ENCODE peak calls at places on chromosomes 11 and 22, in four cellular contexts. One of them, this sample, is unnamed. For H3K9me2, the result is how much of the 10 kb centered on the place peaks cover.

GRCh38 chr22:33584152-33584551 is 336.1 kb downstream of the LARGE1 start:
- DNase-seq in SK-N-SH: no peak
- DNase-seq in GM23338: no peak
- DNase-seq in HCT116: no peak
- DNase-seq in this sample: no peak

GRCh38 chr11:12897390-12897789 is 111.7 kb upstream of the RASSF10 start:
- DNase-seq in SK-N-SH: no peak
- DNase-seq in GM23338: no peak
- DNase-seq in HCT116: no peak
- DNase-seq in this sample: no peak

GRCh38 chr22:23207786-23208325 is 27.5 kb downstream of the BCR start:
- DNase-seq in GM23338: no peak
- DNase-seq in HCT116: no peak
- DNase-seq in SK-N-SH: no peak
- DNase-seq in this sample: peak

GRCh38 chr11:16920559-16920958 is 93.7 kb downstream of the PLEKHA7 start:
- DNase-seq in GM23338: no peak
- DNase-seq in HCT116: no peak
- DNase-seq in SK-N-SH: no peak
- DNase-seq in this sample: no peak

GRCh38 chr11:75873417-75874148 is 58.6 kb downstream of the UVRAG start:
- DNase-seq in GM23338: peak
- DNase-seq in SK-N-SH: no peak
- DNase-seq in HCT116: no peak
- DNase-seq in this sample: peak

GRCh38 chr11:3183523-3183922 is 18.4 kb upstream of the OSBPL5 start:
- DNase-seq in SK-N-SH: no peak
- DNase-seq in GM23338: no peak
- DNase-seq in HCT116: no peak
- DNase-seq in this sample: no peak

GRCh38 chr22:20239951-20240773 is 28.0 kb downstream of the RTN4R start:
- DNase-seq in SK-N-SH: peak
- DNase-seq in HCT116: no peak
- DNase-seq in GM23338: peak
- DNase-seq in this sample: no peak

GRCh38 chr11:131674051-131674755 is 303.8 kb downstream of the NTM start:
- DNase-seq in SK-N-SH: peak
- DNase-seq in HCT116: peak
- DNase-seq in GM23338: peak
- DNase-seq in this sample: peak

GRCh38 chr11:28241760-28242159 is 133.6 kb downstream of the METTL15 start:
- DNase-seq in SK-N-SH: no peak
- DNase-seq in HCT116: no peak
- DNase-seq in GM23338: no peak
- DNase-seq in this sample: no peak

GRCh38 chr11:132475046-132475445 is 1057.3 kb downstream of the OPCML start:
- DNase-seq in HCT116: no peak
- DNase-seq in SK-N-SH: no peak
- DNase-seq in GM23338: no peak
- DNase-seq in this sample: no peak

GRCh38 chr11:94794287-94795168 is 26.4 kb downstream of the AMOTL1 start:
- DNase-seq in HCT116: peak
- DNase-seq in SK-N-SH: peak
- DNase-seq in GM23338: no peak
- DNase-seq in this sample: no peak

GRCh38 chr11:113562576-113562975 is 87.4 kb upstream of the DRD2 start:
- DNase-seq in HCT116: no peak
- DNase-seq in GM23338: no peak
- DNase-seq in SK-N-SH: no peak
- DNase-seq in this sample: no peak

GRCh38 chr11:76323804-76324203 is 57.1 kb downstream of the THAP12 start:
- DNase-seq in HCT116: no peak
- DNase-seq in GM23338: no peak
- DNase-seq in SK-N-SH: no peak
- DNase-seq in this sample: no peak

GRCh38 chr11:78946945-78947914 is 372.6 kb upstream of the NARS2 start:
- DNase-seq in HCT116: no peak
- DNase-seq in SK-N-SH: no peak
- DNase-seq in GM23338: no peak
- DNase-seq in this sample: no peak

GRCh38 chr11:127059286-127060200 is 59.0 kb upstream of the KIRREL3 start:
- DNase-seq in GM23338: no peak
- DNase-seq in HCT116: no peak
- DNase-seq in SK-N-SH: no peak
- DNase-seq in this sample: no peak

GRCh38 chr11:16406226-16406625 is 49.9 kb upstream of the SOX6 start:
- DNase-seq in HCT116: no peak
- DNase-seq in SK-N-SH: no peak
- DNase-seq in GM23338: no peak
- DNase-seq in this sample: no peak

GRCh38 chr11:44445500-44446340 is 119.7 kb upstream of the CD82 start:
- DNase-seq in SK-N-SH: no peak
- DNase-seq in HCT116: no peak
- DNase-seq in GM23338: peak
- DNase-seq in this sample: no peak

GRCh38 chr11:111362887-111363411 is 16.1 kb downstream of the POU2AF1 start:
- DNase-seq in SK-N-SH: no peak
- DNase-seq in GM23338: no peak
- DNase-seq in HCT116: no peak
- DNase-seq in this sample: no peak

GRCh38 chr11:45809456-45810395 is 4.8 kb downstream of the SLC35C1 start:
- DNase-seq in GM23338: no peak
- DNase-seq in SK-N-SH: no peak
- DNase-seq in HCT116: no peak
- DNase-seq in this sample: no peak

GRCh38 chr22:45975266-45976161 is 1.4 kb downstream of the WNT7B start:
- DNase-seq in SK-N-SH: peak
- DNase-seq in GM23338: peak
- DNase-seq in HCT116: no peak
- DNase-seq in this sample: no peak

GRCh38 chr11:126113012-126113411 is 50.3 kb upstream of the CDON start:
- DNase-seq in SK-N-SH: no peak
- DNase-seq in GM23338: no peak
- DNase-seq in HCT116: no peak
- DNase-seq in this sample: no peak

GRCh38 chr22:26474687-26475086 is 8.9 kb downstream of the HPS4 start:
- DNase-seq in HCT116: no peak
- DNase-seq in GM23338: no peak
- DNase-seq in SK-N-SH: no peak
- DNase-seq in this sample: no peak

GRCh38 chr11:132948252-132948651 is 584.0 kb downstream of the OPCML start:
- DNase-seq in HCT116: no peak
- DNase-seq in SK-N-SH: no peak
- DNase-seq in GM23338: no peak
- DNase-seq in this sample: no peak

GRCh38 chr22:46640293-46640692 is 20.1 kb downstream of the GRAMD4 start:
- DNase-seq in GM23338: no peak
- DNase-seq in HCT116: no peak
- DNase-seq in SK-N-SH: no peak
- DNase-seq in this sample: no peak

GRCh38 chr22:39524089-39524752 is 3.9 kb downstream of the ATF4 start:
- DNase-seq in HCT116: no peak
- DNase-seq in GM23338: no peak
- DNase-seq in SK-N-SH: no peak
- DNase-seq in this sample: peak

GRCh38 chr11:69587454-69588081 is 53.4 kb upstream of the CCND1 start:
- DNase-seq in HCT116: peak
- DNase-seq in GM23338: no peak
- DNase-seq in SK-N-SH: no peak
- DNase-seq in this sample: no peak

GRCh38 chr11:15692739-15693138 is 578.0 kb downstream of the INSC start:
- DNase-seq in HCT116: no peak
- DNase-seq in GM23338: no peak
- DNase-seq in SK-N-SH: no peak
- DNase-seq in this sample: no peak

GRCh38 chr22:42610211-42610610 is 4.5 kb downstream of the POLDIP3 start:
- DNase-seq in HCT116: no peak
- DNase-seq in GM23338: no peak
- DNase-seq in SK-N-SH: no peak
- DNase-seq in this sample: no peak

GRCh38 chr22:36194971-36195370 is 6.6 kb downstream of the APOL4 start:
- DNase-seq in GM23338: peak
- DNase-seq in SK-N-SH: peak
- DNase-seq in HCT116: peak
- DNase-seq in this sample: peak

GRCh38 chr11:76205252-76206076 is 838 bp downstream of the WNT11 start:
- DNase-seq in GM23338: no peak
- DNase-seq in SK-N-SH: no peak
- DNase-seq in HCT116: no peak
- DNase-seq in this sample: no peak

GRCh38 chr22:29310065-29310862 is 3.8 kb downstream of the GAS2L1 start:
- DNase-seq in HCT116: no peak
- DNase-seq in GM23338: no peak
- DNase-seq in SK-N-SH: no peak
- DNase-seq in this sample: no peak

GRCh38 chr11:62508336-62509058 is 38.1 kb downstream of the AHNAK start:
- DNase-seq in SK-N-SH: peak
- DNase-seq in HCT116: peak
- DNase-seq in GM23338: peak
- DNase-seq in this sample: peak

GRCh38 chr11:69704508-69705245 is 855 bp upstream of the FGF19 start:
- DNase-seq in GM23338: peak
- DNase-seq in SK-N-SH: peak
- DNase-seq in HCT116: no peak
- DNase-seq in this sample: no peak

GRCh38 chr11:100574894-100575769 is 112.0 kb upstream of the ARHGAP42 start:
- DNase-seq in SK-N-SH: no peak
- DNase-seq in GM23338: peak
- DNase-seq in HCT116: peak
- DNase-seq in this sample: no peak

GRCh38 chr11:128632151-128632791 is 44.9 kb upstream of the ETS1 start:
- DNase-seq in HCT116: peak
- DNase-seq in SK-N-SH: peak
- DNase-seq in GM23338: peak
- DNase-seq in this sample: peak

GRCh38 chr11:73381589-73381988 is 5.4 kb downstream of the RELT start:
- DNase-seq in HCT116: no peak
- DNase-seq in SK-N-SH: no peak
- DNase-seq in GM23338: no peak
- DNase-seq in this sample: no peak

GRCh38 chr22:24205438-24206189 is 24.3 kb downstream of the SUSD2 start:
- DNase-seq in HCT116: no peak
- DNase-seq in GM23338: peak
- DNase-seq in SK-N-SH: no peak
- DNase-seq in this sample: no peak

GRCh38 chr11:21949741-21950413 is 243.0 kb upstream of the ANO5 start:
- DNase-seq in GM23338: no peak
- DNase-seq in HCT116: no peak
- DNase-seq in SK-N-SH: no peak
- DNase-seq in this sample: no peak

GRCh38 chr11:1566381-1567051 is 5.6 kb downstream of the DUSP8 start:
- DNase-seq in HCT116: no peak
- DNase-seq in GM23338: no peak
- DNase-seq in SK-N-SH: no peak
- DNase-seq in this sample: no peak
- TF ChIP-seq CTCF in HCT116: no peak
- TF ChIP-seq CTCF in GM23338: peak
- TF ChIP-seq CTCF in SK-N-SH: no peak
- TF ChIP-seq CTCF in this sample: no peak

DNA sequence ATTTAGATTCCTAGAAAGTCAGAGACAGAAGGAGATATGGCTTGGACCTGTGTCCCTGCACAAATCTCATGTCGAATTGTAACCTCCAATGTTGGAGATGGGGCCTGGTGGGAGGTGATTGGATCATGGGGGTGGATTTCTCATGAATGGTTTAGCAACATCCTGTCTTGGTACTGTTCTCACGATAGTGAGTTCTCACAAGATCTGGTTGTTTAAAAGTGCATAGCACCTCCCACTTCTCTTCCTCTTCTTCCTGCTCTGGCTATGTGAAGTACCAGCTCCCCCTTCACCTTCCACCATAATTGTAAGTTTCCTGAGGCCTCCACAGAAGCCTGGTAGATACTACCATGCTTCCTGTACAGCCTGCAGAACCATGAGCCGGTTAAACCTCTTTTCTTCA is 27.6 kb upstream of the PAMR1 start:
- DNase-seq in HCT116: no peak
- DNase-seq in SK-N-SH: no peak
- DNase-seq in GM23338: no peak
- DNase-seq in this sample: no peak
- H3K9me2 ChIP-seq in HCT116: under half
- H3K9me2 ChIP-seq in SK-N-SH: under half
- H3K9me2 ChIP-seq in GM23338: under half
- H3K9me2 ChIP-seq in this sample: under half

GRCh38 chr11:72239296-72239848 is 4.6 kb downstream of the PHOX2A start:
- DNase-seq in HCT116: no peak
- DNase-seq in GM23338: peak
- DNase-seq in SK-N-SH: peak
- DNase-seq in this sample: no peak

GRCh38 chr11:72238492-72239295 is 5.3 kb downstream of the PHOX2A start:
- DNase-seq in GM23338: peak
- DNase-seq in SK-N-SH: peak
- DNase-seq in HCT116: no peak
- DNase-seq in this sample: no peak

GRCh38 chr11:72241290-72241781 is 2.6 kb downstream of the PHOX2A start:
- DNase-seq in SK-N-SH: peak
- DNase-seq in GM23338: peak
- DNase-seq in HCT116: no peak
- DNase-seq in this sample: no peak

GRCh38 chr11:72240461-72241289 is 3.3 kb downstream of the PHOX2A start:
- DNase-seq in SK-N-SH: no peak
- DNase-seq in GM23338: peak
- DNase-seq in HCT116: no peak
- DNase-seq in this sample: no peak

GRCh38 chr11:72239849-72240460 is 4.0 kb downstream of the PHOX2A start:
- DNase-seq in GM23338: peak
- DNase-seq in SK-N-SH: no peak
- DNase-seq in HCT116: no peak
- DNase-seq in this sample: no peak
- TF ChIP-seq CTCF in GM23338: no peak
- TF ChIP-seq CTCF in SK-N-SH: no peak
- TF ChIP-seq CTCF in HCT116: no peak
- TF ChIP-seq CTCF in this sample: no peak

GRCh38 chr22:31263896-31264295 is 28.4 kb downstream of the PIK3IP1 start:
- DNase-seq in GM23338: no peak
- DNase-seq in HCT116: no peak
- DNase-seq in SK-N-SH: no peak
- DNase-seq in this sample: no peak
- H3K9me2 ChIP-seq in GM23338: under half
- H3K9me2 ChIP-seq in HCT116: under half
- H3K9me2 ChIP-seq in SK-N-SH: under half
- H3K9me2 ChIP-seq in this sample: under half

GRCh38 chr22:44669725-44670027 is 32.3 kb upstream of the PRR5 start:
- DNase-seq in GM23338: peak
- DNase-seq in SK-N-SH: peak
- DNase-seq in HCT116: no peak
- DNase-seq in this sample: no peak
- TF ChIP-seq CTCF in GM23338: peak
- TF ChIP-seq CTCF in SK-N-SH: peak
- TF ChIP-seq CTCF in HCT116: no peak
- TF ChIP-seq CTCF in this sample: peak